ENCODE peak calls at places on chromosomes 1 and 21, in six cellular contexts. One of them, this sample, is unnamed.

GRCh38 chr1:20125091-20125490 is 5.8 kb upstream of the PLA2G2D start:
- DNase-seq in transverse colon: no peak
- DNase-seq in left ventricle myocardium inferior: no peak
- DNase-seq in heart left ventricle: no peak
- DNase-seq in breast epithelium: no peak
- DNase-seq in ovary: no peak
- DNase-seq in this sample: no peak

GRCh38 chr1:41726899-41727748 is 191.6 kb downstream of the HIVEP3 start:
- DNase-seq in transverse colon: peak; percentile 65
- DNase-seq in left ventricle myocardium inferior: peak; percentile 78
- DNase-seq in heart left ventricle: peak; percentile 79
- DNase-seq in breast epithelium: no peak
- DNase-seq in ovary: no peak
- DNase-seq in this sample: peak; percentile 82

GRCh38 chr1:19866758-19867157 is 15.4 kb upstream of the OTUD3 start:
- DNase-seq in transverse colon: no peak
- DNase-seq in left ventricle myocardium inferior: no peak
- DNase-seq in heart left ventricle: no peak
- DNase-seq in breast epithelium: no peak
- DNase-seq in ovary: no peak
- DNase-seq in this sample: no peak

GRCh38 chr1:22117238-22117637 is 25.7 kb downstream of the WNT4 start:
- DNase-seq in transverse colon: no peak
- DNase-seq in left ventricle myocardium inferior: no peak
- DNase-seq in heart left ventricle: no peak
- DNase-seq in breast epithelium: no peak
- DNase-seq in ovary: peak; percentile 16
- DNase-seq in this sample: no peak

GRCh38 chr1:19706136-19706535 is 41.5 kb downstream of the HTR6 start:
- DNase-seq in transverse colon: no peak
- DNase-seq in left ventricle myocardium inferior: no peak
- DNase-seq in heart left ventricle: no peak
- DNase-seq in breast epithelium: no peak
- DNase-seq in ovary: no peak
- DNase-seq in this sample: no peak

GRCh38 chr1:103220503-103221095 is 112.3 kb upstream of the COL11A1 start:
- DNase-seq in transverse colon: no peak
- DNase-seq in left ventricle myocardium inferior: no peak
- DNase-seq in heart left ventricle: no peak
- DNase-seq in breast epithelium: no peak
- DNase-seq in ovary: no peak
- DNase-seq in this sample: no peak

GRCh38 chr1:40530735-40531380 is 579 bp upstream of the ZNF684 start:
- DNase-seq in transverse colon: no peak
- DNase-seq in left ventricle myocardium inferior: no peak
- DNase-seq in heart left ventricle: no peak
- DNase-seq in breast epithelium: no peak
- DNase-seq in ovary: no peak
- DNase-seq in this sample: no peak

GRCh38 chr1:31910933-31911332 is 27.2 kb downstream of the PTP4A2 start:
- DNase-seq in transverse colon: no peak
- DNase-seq in left ventricle myocardium inferior: no peak
- DNase-seq in heart left ventricle: no peak
- DNase-seq in breast epithelium: no peak
- DNase-seq in ovary: no peak
- DNase-seq in this sample: no peak

GRCh38 chr1:41102653-41103052 is 81.1 kb upstream of the SLFNL1 start:
- DNase-seq in transverse colon: no peak
- DNase-seq in left ventricle myocardium inferior: no peak
- DNase-seq in heart left ventricle: no peak
- DNase-seq in breast epithelium: no peak
- DNase-seq in ovary: no peak
- DNase-seq in this sample: no peak

GRCh38 chr21:15039607-15040299 is 25.0 kb downstream of the NRIP1 start:
- DNase-seq in transverse colon: no peak
- DNase-seq in left ventricle myocardium inferior: no peak
- DNase-seq in heart left ventricle: no peak
- DNase-seq in breast epithelium: no peak
- DNase-seq in ovary: no peak
- DNase-seq in this sample: no peak

GRCh38 chr1:66564250-66564649 is 30.3 kb downstream of the SGIP1 start:
- DNase-seq in transverse colon: no peak
- DNase-seq in left ventricle myocardium inferior: no peak
- DNase-seq in heart left ventricle: no peak
- DNase-seq in breast epithelium: no peak
- DNase-seq in ovary: no peak
- DNase-seq in this sample: no peak

GRCh38 chr21:16572032-16572431 is 842.2 kb downstream of the USP25 start:
- DNase-seq in transverse colon: no peak
- DNase-seq in left ventricle myocardium inferior: no peak
- DNase-seq in heart left ventricle: no peak
- DNase-seq in breast epithelium: no peak
- DNase-seq in ovary: no peak
- DNase-seq in this sample: no peak

GRCh38 chr1:51583532-51583931 is 33.4 kb upstream of the OSBPL9 start:
- DNase-seq in transverse colon: no peak
- DNase-seq in left ventricle myocardium inferior: peak; percentile 84
- DNase-seq in heart left ventricle: peak; percentile 73
- DNase-seq in breast epithelium: peak; percentile 67
- DNase-seq in ovary: peak; percentile 58
- DNase-seq in this sample: no peak

GRCh38 chr1:221723018-221723917 is 18.6 kb downstream of the DUSP10 start:
- DNase-seq in transverse colon: no peak
- DNase-seq in left ventricle myocardium inferior: no peak
- DNase-seq in heart left ventricle: no peak
- DNase-seq in breast epithelium: no peak
- DNase-seq in ovary: no peak
- DNase-seq in this sample: no peak

GRCh38 chr1:59298710-59299346 is 1.9 kb downstream of the FGGY start:
- DNase-seq in transverse colon: no peak
- DNase-seq in left ventricle myocardium inferior: no peak
- DNase-seq in heart left ventricle: no peak
- DNase-seq in breast epithelium: no peak
- DNase-seq in ovary: no peak
- DNase-seq in this sample: no peak

GRCh38 chr1:52978045-52978444 is 51.0 kb downstream of the SCP2 start:
- DNase-seq in transverse colon: no peak
- DNase-seq in left ventricle myocardium inferior: no peak
- DNase-seq in heart left ventricle: no peak
- DNase-seq in breast epithelium: no peak
- DNase-seq in ovary: no peak
- DNase-seq in this sample: no peak

DNA sequence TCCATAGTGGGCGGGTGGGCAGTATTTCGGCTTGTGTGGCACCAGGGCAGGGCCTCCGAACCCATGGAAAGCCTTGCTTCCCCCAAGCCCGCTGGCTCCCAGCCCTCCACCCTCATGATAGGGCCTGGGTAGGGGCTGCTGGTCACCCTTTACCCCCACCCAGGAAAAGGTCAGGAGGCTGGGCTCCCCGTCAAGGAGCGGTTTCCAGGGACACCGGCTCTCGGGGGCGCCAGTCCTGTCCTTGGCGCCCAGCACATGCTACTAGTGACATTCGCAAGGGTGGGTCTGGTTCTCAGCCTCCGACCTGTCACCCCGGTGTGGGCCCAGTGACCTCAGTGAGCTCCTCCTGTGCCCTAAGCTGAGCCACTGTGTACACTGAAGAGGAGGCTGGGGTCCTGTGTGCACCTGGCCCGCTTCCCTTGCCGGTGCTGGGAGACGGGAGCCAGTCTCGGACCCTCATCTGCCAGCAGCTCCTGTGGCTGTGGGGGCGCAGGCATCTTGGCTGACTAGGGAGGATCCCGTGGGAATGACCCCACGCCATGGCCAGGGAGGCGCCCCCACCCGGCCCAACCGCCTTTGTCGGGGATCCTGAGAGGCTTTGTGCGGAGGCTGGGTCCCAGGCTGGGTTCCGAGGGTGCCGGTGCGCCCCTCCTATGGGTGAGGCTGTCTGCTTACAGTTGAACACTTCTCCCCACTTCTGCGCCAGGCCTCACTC is 54.6 kb downstream of the SKI start:
- DNase-seq in transverse colon: no peak
- DNase-seq in left ventricle myocardium inferior: no peak
- DNase-seq in heart left ventricle: no peak
- DNase-seq in breast epithelium: no peak
- DNase-seq in ovary: no peak
- DNase-seq in this sample: peak; percentile 70
- H3K27ac ChIP-seq in transverse colon: no peak overlapping the region
- H3K27ac ChIP-seq in left ventricle myocardium inferior: no peak overlapping the region
- H3K27ac ChIP-seq in heart left ventricle: no peak overlapping the region
- H3K27ac ChIP-seq in breast epithelium: no peak overlapping the region
- H3K27ac ChIP-seq in ovary: no peak overlapping the region
- H3K27ac ChIP-seq in this sample: no peak overlapping the region

DNA sequence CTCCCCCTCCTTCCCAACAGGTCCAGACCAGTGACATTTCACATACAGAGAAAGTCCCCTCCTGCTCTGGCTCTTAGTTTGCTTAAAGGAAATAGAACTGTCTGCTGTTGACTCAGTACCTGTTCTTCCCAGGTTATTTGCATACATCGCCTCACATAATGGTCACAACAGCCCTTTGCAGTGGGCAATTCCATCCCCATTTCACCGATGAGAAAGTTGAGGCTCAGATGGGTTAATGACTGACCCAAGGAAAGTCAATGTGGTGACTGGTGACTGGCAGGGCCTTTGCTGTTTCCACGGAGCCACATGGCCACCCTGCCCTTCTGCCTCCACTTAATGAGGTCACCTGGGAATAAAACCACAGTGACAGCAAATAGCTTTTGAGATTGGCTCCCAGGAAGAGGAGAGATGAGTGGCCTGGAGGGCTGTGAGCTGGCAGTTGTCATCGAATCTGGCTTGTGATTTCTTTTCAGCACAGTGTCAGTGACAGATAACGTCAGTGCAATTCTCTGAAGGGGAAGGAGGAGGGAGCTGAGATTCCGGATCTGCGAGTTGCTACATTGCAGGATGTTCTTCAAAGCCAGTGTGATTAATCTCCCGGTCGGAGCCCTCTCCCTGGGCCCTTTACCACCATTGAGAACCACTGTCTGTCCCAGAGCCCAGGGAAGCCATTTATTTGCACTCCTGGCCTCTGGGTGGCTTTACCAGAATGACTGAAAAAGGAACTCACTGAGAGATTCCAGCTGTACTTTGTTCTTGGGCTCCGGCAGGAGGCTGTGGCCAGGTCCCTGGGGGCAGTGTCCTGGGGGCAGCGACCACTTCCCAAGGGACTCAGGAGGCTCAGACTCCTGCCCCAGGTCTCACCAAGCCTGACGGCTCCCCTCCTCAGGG is 117.1 kb downstream of the CNIH3 start:
- DNase-seq in transverse colon: no peak
- DNase-seq in left ventricle myocardium inferior: peak; percentile 19
- DNase-seq in heart left ventricle: no peak
- DNase-seq in breast epithelium: peak; percentile 52
- DNase-seq in ovary: no peak
- DNase-seq in this sample: no peak
- H3K4me3 ChIP-seq in transverse colon: no peak overlapping the region
- H3K4me3 ChIP-seq in left ventricle myocardium inferior: no peak overlapping the region
- H3K4me3 ChIP-seq in heart left ventricle: no peak overlapping the region
- H3K4me3 ChIP-seq in breast epithelium: no peak overlapping the region
- H3K4me3 ChIP-seq in ovary: no peak overlapping the region
- H3K4me3 ChIP-seq in this sample: no peak overlapping the region

GRCh38 chr1:157173900-157174410 is 35.8 kb upstream of the ETV3 start:
- DNase-seq in transverse colon: no peak
- DNase-seq in left ventricle myocardium inferior: no peak
- DNase-seq in heart left ventricle: no peak
- DNase-seq in breast epithelium: no peak
- DNase-seq in ovary: no peak
- DNase-seq in this sample: no peak
- H3K4me1 ChIP-seq in transverse colon: no peaks in the 10 kb centered on the region
- H3K4me1 ChIP-seq in left ventricle myocardium inferior: no peaks in the 10 kb centered on the region
- H3K4me1 ChIP-seq in heart left ventricle: no peaks in the 10 kb centered on the region
- H3K4me1 ChIP-seq in breast epithelium: no peaks in the 10 kb centered on the region
- H3K4me1 ChIP-seq in ovary: no peaks in the 10 kb centered on the region
- H3K4me1 ChIP-seq in this sample: no peaks in the 10 kb centered on the region

GRCh38 chr1:180117764-180118116 is 36.9 kb upstream of the QSOX1 start:
- DNase-seq in transverse colon: no peak
- DNase-seq in left ventricle myocardium inferior: no peak
- DNase-seq in heart left ventricle: no peak
- DNase-seq in breast epithelium: no peak
- DNase-seq in ovary: peak; percentile 56
- DNase-seq in this sample: no peak

GRCh38 chr1:180112979-180113650 is 41.6 kb upstream of the QSOX1 start:
- DNase-seq in transverse colon: no peak
- DNase-seq in left ventricle myocardium inferior: no peak
- DNase-seq in heart left ventricle: no peak
- DNase-seq in breast epithelium: no peak
- DNase-seq in ovary: peak; percentile 59
- DNase-seq in this sample: no peak

GRCh38 chr1:180114546-180114945 is 40.1 kb upstream of the QSOX1 start:
- DNase-seq in transverse colon: no peak
- DNase-seq in left ventricle myocardium inferior: no peak
- DNase-seq in heart left ventricle: no peak
- DNase-seq in breast epithelium: no peak
- DNase-seq in ovary: no peak
- DNase-seq in this sample: no peak

GRCh38 chr1:180112091-180112490 is 42.6 kb upstream of the QSOX1 start:
- DNase-seq in transverse colon: no peak
- DNase-seq in left ventricle myocardium inferior: no peak
- DNase-seq in heart left ventricle: no peak
- DNase-seq in breast epithelium: no peak
- DNase-seq in ovary: no peak
- DNase-seq in this sample: no peak

DNA sequence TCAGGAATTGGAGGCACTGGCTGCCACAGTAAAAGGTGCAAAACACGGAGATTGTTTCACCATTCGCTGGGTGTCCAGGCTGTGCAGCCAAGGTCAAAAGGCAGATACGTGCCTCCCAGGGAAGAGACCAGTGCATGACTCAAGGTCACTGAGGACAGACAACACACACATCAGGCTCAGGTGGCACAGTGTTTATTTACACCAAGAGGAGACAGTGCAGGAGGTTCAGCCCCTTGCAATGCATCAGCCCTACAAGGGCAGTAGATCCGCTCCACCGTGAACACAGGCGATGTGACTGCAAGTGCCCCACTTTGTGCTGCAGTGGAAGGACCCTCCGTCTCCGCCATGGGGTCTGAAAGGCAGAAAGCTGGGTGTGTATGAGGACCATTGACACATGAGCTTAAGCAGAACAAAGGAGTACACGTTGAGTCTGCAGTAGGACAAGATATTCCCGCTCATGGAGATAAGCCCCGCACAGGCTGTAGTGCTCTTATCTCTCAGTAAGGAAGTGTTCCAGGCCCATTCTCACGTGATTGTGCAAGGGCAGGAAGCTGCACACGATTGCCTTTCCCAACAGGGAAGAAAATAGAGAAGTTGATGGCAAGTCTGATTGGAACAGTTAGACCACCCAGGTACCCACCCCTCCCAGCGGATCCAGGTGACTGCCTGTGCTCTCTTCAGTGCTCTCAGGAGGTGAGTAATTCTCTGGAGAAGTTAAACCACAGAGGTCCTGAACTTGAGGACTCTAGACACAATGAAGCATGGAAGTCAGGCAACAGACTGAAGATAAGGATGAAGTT is 37.5 kb upstream of the QSOX1 start:
- DNase-seq in transverse colon: no peak
- DNase-seq in left ventricle myocardium inferior: peak; percentile 22
- DNase-seq in heart left ventricle: peak; percentile 17
- DNase-seq in breast epithelium: no peak
- DNase-seq in ovary: peak; percentile 69
- DNase-seq in this sample: no peak
- H3K27ac ChIP-seq in transverse colon: no peak overlapping the region
- H3K27ac ChIP-seq in left ventricle myocardium inferior: peak overlapping the region; percentile 62
- H3K27ac ChIP-seq in heart left ventricle: peak overlapping the region; percentile 11
- H3K27ac ChIP-seq in breast epithelium: no peak overlapping the region
- H3K27ac ChIP-seq in ovary: no peak overlapping the region
- H3K27ac ChIP-seq in this sample: no peak overlapping the region

This sample was measured in kidney.